ENCODE peak calls at places on chromosomes 4 and X, in four cellular contexts. J, Q, T and F are unnamed samples.

GRCh38 chr4:184074989-184075388 is 142.7 kb downstream of the ENPP6 start:
- DNase-seq in J (no peak), Q (no peak), T (no peak), F (no peak)

GRCh38 chrX:39930777-39931553 is 166.8 kb downstream of the BCOR start:
- DNase-seq in J (no peak), Q (no peak), T (no peak), F (no peak)

GRCh38 chr4:127782275-127783025 is at the start of gene HSPA4L:
- DNase-seq in J (no peak), Q (peak; percentile 63), T (no peak), F (peak; percentile 76)

GRCh38 chr4:17347445-17347844 is 164.4 kb downstream of the QDPR start:
- DNase-seq in J (peak; percentile 46), Q (peak; percentile 16), T (no peak), F (peak; percentile 16)

GRCh38 chr4:85993641-85994040 is 366.2 kb downstream of the MAPK10 start:
- DNase-seq in J (no peak), Q (no peak), T (no peak), F (no peak)

GRCh38 chrX:16971694-16972093 is 25.2 kb downstream of the REPS2 start:
- DNase-seq in J (no peak), Q (no peak), T (no peak), F (no peak)

GRCh38 chr4:109803924-109804571 is 2.2 kb upstream of the CFI start:
- DNase-seq in J (peak; percentile 49), Q (peak; percentile 51), T (no peak), F (peak; percentile 66)

GRCh38 chr4:155569960-155570515 is 96.6 kb upstream of the GUCY1A1 start:
- DNase-seq in J (no peak), Q (no peak), T (no peak), F (no peak)

GRCh38 chr4:26083987-26084386 is 170.0 kb downstream of the SMIM20 start:
- DNase-seq in J (no peak), Q (peak; percentile 65), T (no peak), F (no peak)

GRCh38 chr4:78645853-78646757 is 94.5 kb downstream of the ANXA3 start:
- DNase-seq in J (no peak), Q (no peak), T (no peak), F (no peak)

GRCh38 chr4:86482851-86483490 is 111.1 kb upstream of the PTPN13 start:
- DNase-seq in J (peak; percentile 11), Q (no peak), T (peak; percentile 89), F (no peak)

GRCh38 chr4:151251922-151252321 is 25.0 kb upstream of the PRSS48 start:
- DNase-seq in J (no peak), Q (no peak), T (no peak), F (no peak)

GRCh38 chr4:166816901-166817300 is 417.4 kb downstream of the SPOCK3 start:
- DNase-seq in J (no peak), Q (peak; percentile 26), T (no peak), F (no peak)

GRCh38 chr4:165814256-165815010 is 58.6 kb upstream of the TLL1 start:
- DNase-seq in J (no peak), Q (no peak), T (no peak), F (no peak)

GRCh38 chrX:94435799-94436198 is 761.8 kb downstream of the FAM133A start:
- DNase-seq in J (no peak), Q (no peak), T (no peak), F (peak; percentile 19)

GRCh38 chrX:11257711-11258110 is 35.5 kb upstream of the AMELX start:
- DNase-seq in J (no peak), Q (no peak), T (no peak), F (no peak)
- TF ChIP-seq JUND in J (no peak), Q (no peak), T (no peak), F (no peak)

GRCh38 chr4:74418063-74418670 is 26.8 kb upstream of the AREG start:
- DNase-seq in J (no peak), Q (peak; percentile 81), T (no peak), F (no peak)
- TF ChIP-seq JUND in J (no peak), Q (peak; percentile 82), T (no peak), F (no peak)

GRCh38 chr4:36979494-36979893 is 265.0 kb upstream of the NWD2 start:
- DNase-seq in J (no peak), Q (no peak), T (no peak), F (no peak)
- TF ChIP-seq JUND in J (no peak), Q (no peak), T (no peak), F (no peak)

GRCh38 chr4:102501176-102501634 is at the start of gene NFKB1:
- DNase-seq in J (no peak), Q (no peak), T (no peak), F (peak; percentile 73)
- TF ChIP-seq JUND in J (no peak), Q (no peak), T (no peak), F (no peak)

GRCh38 chr4:90000995-90001394 is 106.3 kb downstream of the MMRN1 start:
- DNase-seq in J (no peak), Q (no peak), T (no peak), F (no peak)

GRCh38 chr4:89998350-89999098 is 103.9 kb downstream of the MMRN1 start:
- DNase-seq in J (peak; percentile 31), Q (no peak), T (no peak), F (no peak)

GRCh38 chr4:90007494-90008167 is 113.0 kb downstream of the MMRN1 start:
- DNase-seq in J (no peak), Q (no peak), T (no peak), F (no peak)

GRCh38 chr4:89997171-89997704 is 102.6 kb downstream of the MMRN1 start:
- DNase-seq in J (peak; percentile 51), Q (no peak), T (no peak), F (no peak)

GRCh38 chr4:90002406-90003040 is 107.9 kb downstream of the MMRN1 start:
- DNase-seq in J (peak; percentile 14), Q (no peak), T (no peak), F (peak; percentile 5)
- TF ChIP-seq JUND in J (no peak), Q (no peak), T (no peak), F (no peak)

DNA sequence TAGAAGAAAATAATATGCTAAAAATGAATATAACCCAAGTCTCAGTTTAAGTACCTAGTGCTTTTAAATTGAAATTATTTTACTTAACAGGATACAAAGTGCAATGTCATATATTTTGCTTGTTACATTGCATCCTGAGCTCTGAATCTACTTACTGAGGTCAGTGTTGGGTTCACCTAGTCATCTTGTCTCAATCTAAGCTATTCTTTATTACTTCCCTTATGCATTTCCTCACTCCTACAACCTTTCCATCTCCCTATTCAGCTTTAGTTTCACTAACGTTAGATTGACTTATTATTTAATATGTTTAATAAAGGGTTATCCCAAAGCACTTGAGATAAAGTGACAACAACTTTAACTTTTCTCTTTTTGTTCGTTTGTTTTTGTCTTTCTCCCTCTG is 483.7 kb downstream of the FSTL5 start:
- DNase-seq in J (no peak), Q (no peak), T (no peak), F (no peak)
- TF ChIP-seq JUND in J (no peak), Q (no peak), T (no peak), F (no peak)

GRCh38 chrX:12210921-12211320 is 72.6 kb downstream of the FRMPD4 start:
- DNase-seq in J (no peak), Q (no peak), T (no peak), F (no peak)
- TF ChIP-seq JUND in J (no peak), Q (no peak), T (no peak), F (no peak)

GRCh38 chr4:81407726-81408125 is 64.0 kb downstream of the RASGEF1B start:
- DNase-seq in J (no peak), Q (no peak), T (no peak), F (no peak)

GRCh38 chr4:81405900-81406401 is 65.8 kb downstream of the RASGEF1B start:
- DNase-seq in J (peak; percentile 47), Q (peak; percentile 68), T (no peak), F (peak; percentile 81)

GRCh38 chr4:81409836-81410235 is 61.9 kb downstream of the RASGEF1B start:
- DNase-seq in J (no peak), Q (no peak), T (no peak), F (no peak)

GRCh38 chr4:81408341-81408740 is 63.4 kb downstream of the RASGEF1B start:
- DNase-seq in J (no peak), Q (no peak), T (no peak), F (no peak)

GRCh38 chr4:81404294-81404693 is 67.4 kb downstream of the RASGEF1B start:
- DNase-seq in J (no peak), Q (no peak), T (no peak), F (no peak)
- TF ChIP-seq JUND in J (no peak), Q (no peak), T (no peak), F (no peak)

DNA sequence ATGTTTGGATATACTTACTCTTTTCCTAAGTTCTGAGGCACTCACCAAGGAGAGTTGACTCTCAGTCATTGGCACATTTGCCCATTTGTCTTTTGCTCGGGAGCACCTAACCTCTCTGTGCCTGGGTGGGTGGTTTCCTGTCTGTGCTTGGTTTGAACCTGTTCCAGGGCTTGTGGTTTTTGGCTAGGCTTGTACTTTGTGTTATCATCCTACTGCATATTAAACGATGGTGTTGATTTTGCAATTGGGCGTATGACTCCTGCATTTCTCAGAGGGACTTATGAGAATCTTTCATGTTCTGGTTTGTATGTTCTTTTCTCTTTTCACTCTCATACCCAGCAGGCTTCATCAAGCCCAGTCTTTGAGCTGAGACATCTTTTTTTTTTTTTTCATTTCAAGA is 161.7 kb downstream of the BTC start:
- DNase-seq in J (no peak), Q (peak; percentile 95), T (no peak), F (no peak)
- TF ChIP-seq JUND in J (no peak), Q (no peak), T (no peak), F (no peak)

DNA sequence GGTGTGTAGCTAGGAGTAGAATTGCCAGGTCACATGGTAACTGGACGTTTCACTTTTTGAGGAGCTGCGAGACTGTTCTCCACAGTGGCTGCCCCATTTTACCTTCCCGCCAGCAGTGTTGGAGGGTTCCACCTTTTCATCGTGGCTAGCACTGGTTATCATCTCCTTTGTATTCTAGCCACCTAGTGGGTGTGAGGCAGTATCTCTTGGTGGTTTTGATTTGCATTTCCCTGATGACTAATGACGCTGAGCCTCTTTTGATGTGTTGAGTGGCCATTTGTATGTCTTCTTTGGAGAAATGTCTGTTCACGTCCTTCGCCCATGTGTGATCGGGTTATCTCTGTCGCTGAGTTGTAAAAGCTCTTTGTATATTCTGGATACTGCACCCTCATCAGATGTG is 10.6 kb downstream of the ABCD1 start:
- DNase-seq in J (no peak), Q (no peak), T (no peak), F (no peak)
- TF ChIP-seq JUND in J (no peak), Q (no peak), T (no peak), F (no peak)